ENCODE peak calls at places on chromosome 9, in seven cellular contexts. D, B, H, P, K, F and U are unnamed samples.

GRCh38 chr9:128946945-128947422 is 419 bp downstream of the DOLK start:
- DNase-seq in D (peak), B (no peak), H (no peak), P (no peak), K (peak), F (no peak), U (no peak)

GRCh38 chr9:13992136-13992798 is 321.7 kb downstream of the NFIB start:
- DNase-seq in D (no peak), B (peak), H (no peak), P (no peak), K (no peak), F (no peak), U (no peak)

GRCh38 chr9:132042324-132042723 is 37.3 kb downstream of the MED27 start:
- DNase-seq in D (no peak), B (peak), H (no peak), P (no peak), K (no peak), F (no peak), U (no peak)

GRCh38 chr9:75086443-75087278 is 1.3 kb downstream of the NMRK1 start:
- DNase-seq in D (no peak), B (peak), H (no peak), P (no peak), K (no peak), F (no peak), U (no peak)

GRCh38 chr9:16090907-16091629 is 538.2 kb downstream of the CCDC171 start:
- DNase-seq in D (no peak), B (no peak), H (no peak), P (no peak), K (no peak), F (no peak), U (no peak)

GRCh38 chr9:107251756-107252322 is 31.2 kb upstream of the RAD23B start:
- DNase-seq in D (peak), B (no peak), H (no peak), P (no peak), K (no peak), F (no peak), U (peak)

GRCh38 chr9:9170735-9171134 is 1371.2 kb upstream of the DMAC1 start:
- DNase-seq in D (no peak), B (no peak), H (no peak), P (no peak), K (no peak), F (no peak), U (no peak)

GRCh38 chr9:4144869-4145268 is 155.0 kb downstream of the GLIS3 start:
- DNase-seq in D (no peak), B (peak), H (no peak), P (no peak), K (no peak), F (no peak), U (no peak)

GRCh38 chr9:98809311-98810105 is 2.0 kb downstream of the GALNT12 start:
- DNase-seq in D (no peak), B (no peak), H (no peak), P (no peak), K (no peak), F (no peak), U (no peak)

GRCh38 chr9:120928720-120929389 is 2.3 kb upstream of the TRAF1 start:
- DNase-seq in D (peak), B (no peak), H (no peak), P (peak), K (peak), F (peak), U (peak)

GRCh38 chr9:6198251-6198650 is 17.4 kb upstream of the IL33 start:
- DNase-seq in D (no peak), B (peak), H (no peak), P (no peak), K (no peak), F (no peak), U (no peak)

GRCh38 chr9:95134457-95134881 is 183.0 kb downstream of the FANCC start:
- DNase-seq in D (no peak), B (no peak), H (no peak), P (no peak), K (no peak), F (no peak), U (no peak)

GRCh38 chr9:113609562-113610318 is 146.2 kb downstream of the RGS3 start:
- DNase-seq in D (no peak), B (no peak), H (no peak), P (no peak), K (no peak), F (no peak), U (peak)

GRCh38 chr9:89477395-89477794 is 20.5 kb downstream of the SEMA4D start:
- DNase-seq in D (no peak), B (no peak), H (no peak), P (no peak), K (no peak), F (peak), U (no peak)

GRCh38 chr9:30519756-30520155 is 1864.7 kb upstream of the ACO1 start:
- DNase-seq in D (no peak), B (peak), H (no peak), P (no peak), K (no peak), F (no peak), U (no peak)

GRCh38 chr9:69671904-69672827 is at the start of gene APBA1:
- DNase-seq in D (peak), B (no peak), H (no peak), P (peak), K (peak), F (peak), U (no peak)

GRCh38 chr9:99513441-99514112 is 291.5 kb downstream of the SEC61B start:
- DNase-seq in D (no peak), B (no peak), H (no peak), P (no peak), K (no peak), F (no peak), U (no peak)